ENCODE peak calls at places on chromosomes 5 and 9, in four cellular contexts. M is K562, J is A549, F is HepG2. N is an unnamed sample.

GRCh38 chr9:131915181-131915580 is 164.5 kb downstream of the MED27 start:
- DNase-seq in F (no peak), J (no peak), M (no peak), N (no peak)

GRCh38 chr9:83307051-83307724 is 231.0 kb downstream of the FRMD3 start:
- DNase-seq in J (no peak), M (no peak), F (no peak), N (peak; percentile 37)

GRCh38 chr5:172407861-172408260 is 46.5 kb downstream of the SH3PXD2B start:
- DNase-seq in J (no peak), F (no peak), M (no peak), N (no peak)

GRCh38 chr5:151581841-151582583 is 9.1 kb downstream of the FAT2 start:
- DNase-seq in F (no peak), J (no peak), M (no peak), N (no peak)

GRCh38 chr9:4796988-4797956 is 4.5 kb downstream of the RCL1 start:
- DNase-seq in M (no peak), J (peak; percentile 38), F (peak; percentile 43), N (peak; percentile 61)

GRCh38 chr9:121901616-121902015 is 191.5 kb downstream of the TTLL11 start:
- DNase-seq in F (no peak), J (no peak), M (no peak), N (no peak)

GRCh38 chr5:84603557-84604185 is 219.0 kb upstream of the EDIL3 start:
- DNase-seq in M (no peak), F (no peak), J (no peak), N (no peak)

GRCh38 chr9:90018688-90019087 is 413.9 kb downstream of the GADD45G start:
- DNase-seq in F (no peak), J (no peak), M (no peak), N (no peak)

GRCh38 chr9:125989524-125990180 is 242.5 kb downstream of the PBX3 start:
- DNase-seq in F (no peak), J (no peak), M (no peak), N (no peak)

GRCh38 chr5:132090107-132090506 is 16.5 kb downstream of the CSF2 start:
- DNase-seq in J (no peak), M (no peak), F (no peak), N (peak; percentile 60)

GRCh38 chr5:80255425-80255751 is 460 bp downstream of the SERINC5 start:
- DNase-seq in J (peak; percentile 72), F (no peak), M (peak; percentile 74), N (no peak)

GRCh38 chr5:10567781-10568321 is 4.0 kb downstream of the ANKRD33B start:
- DNase-seq in J (no peak), M (no peak), F (no peak), N (no peak)

GRCh38 chr5:54719384-54720306 is 202.1 kb downstream of the SNX18 start:
- DNase-seq in F (no peak), J (no peak), M (no peak), N (peak; percentile 45)

GRCh38 chr5:168048486-168048885 is 243.0 kb upstream of the WWC1 start:
- DNase-seq in F (no peak), M (no peak), J (no peak), N (no peak)

GRCh38 chr5:92147263-92147662 is 764.1 kb upstream of the ARRDC3 start:
- DNase-seq in J (no peak), M (no peak), F (no peak), N (no peak)

GRCh38 chr5:73197637-73198257 is 24.8 kb downstream of the TMEM174 start:
- DNase-seq in J (no peak), M (no peak), F (no peak), N (no peak)
- H3K4me2 ChIP-seq in J (no peak overlapping the region), M (no peak overlapping the region), F (no peak overlapping the region), N (no peak overlapping the region)

GRCh38 chr9:104863180-104863883 is 64.6 kb downstream of the ABCA1 start:
- DNase-seq in M (peak; percentile 42), F (peak; percentile 59), J (peak; percentile 75), N (peak; percentile 78)

GRCh38 chr9:104864675-104865104 is 63.3 kb downstream of the ABCA1 start:
- DNase-seq in J (no peak), M (no peak), F (no peak), N (no peak)

GRCh38 chr9:104868303-104868686 is 59.7 kb downstream of the ABCA1 start:
- DNase-seq in F (no peak), J (no peak), M (no peak), N (no peak)

GRCh38 chr9:104868687-104869404 is 59.1 kb downstream of the ABCA1 start:
- DNase-seq in F (no peak), M (peak; percentile 18), J (peak; percentile 68), N (peak; percentile 86)

GRCh38 chr9:104866186-104866585 is 61.8 kb downstream of the ABCA1 start:
- DNase-seq in J (no peak), M (no peak), F (no peak), N (no peak)
- TF ChIP-seq MYC in J (no peak), M (no peak), F (no peak), N (no peak)

GRCh38 chr5:36692791-36693763 is 86.7 kb downstream of the SLC1A3 start:
- DNase-seq in J (peak; percentile 59), F (peak; percentile 36), M (peak; percentile 66), N (peak; percentile 64)
- H3K4me2 ChIP-seq in J (peak overlapping the region; percentile 55), F (peak overlapping the region; percentile 23), M (no peak overlapping the region), N (peak overlapping the region; percentile 45)

DNA sequence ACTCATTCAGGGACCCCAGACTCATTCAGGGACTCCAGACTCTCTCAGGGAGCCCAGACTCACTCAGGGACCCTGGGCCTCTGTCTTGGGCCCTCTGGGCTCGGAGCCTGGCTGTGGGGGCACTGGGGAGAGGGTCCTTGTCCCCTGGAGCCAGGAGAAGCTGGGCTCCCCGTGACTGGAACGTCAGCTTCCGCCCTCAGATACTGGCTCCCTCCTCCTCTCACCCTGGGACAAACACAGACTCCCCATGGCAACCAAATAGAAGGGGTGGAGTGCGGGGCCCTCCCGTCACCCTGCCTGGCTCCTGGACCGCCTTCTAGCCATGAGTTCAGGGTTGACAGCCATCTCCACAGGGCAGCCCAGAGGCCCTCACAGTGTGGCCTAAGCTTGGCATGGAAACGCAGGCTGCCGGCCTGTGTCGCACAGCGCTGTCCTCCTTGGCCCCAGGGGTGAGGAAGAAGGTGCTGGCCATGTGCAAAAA is 27.6 kb downstream of the ZDHHC11B start:
- DNase-seq in M (no peak), J (no peak), F (peak; percentile 75), N (no peak)
- TF ChIP-seq MYC in M (no peak), J (no peak), F (peak; percentile 28), N (no peak)

GRCh38 chr9:75483636-75484035 is 395.3 kb downstream of the OSTF1 start:
- DNase-seq in J (no peak), F (no peak), M (no peak), N (no peak)

GRCh38 chr9:75488714-75489100 is 400.4 kb downstream of the OSTF1 start:
- DNase-seq in J (no peak), F (no peak), M (no peak), N (no peak)

GRCh38 chr9:75491533-75491932 is 398.9 kb upstream of the PCSK5 start:
- DNase-seq in J (no peak), M (no peak), F (no peak), N (no peak)

GRCh38 chr9:75490326-75490725 is 400.1 kb upstream of the PCSK5 start:
- DNase-seq in F (no peak), M (no peak), J (no peak), N (no peak)

DNA sequence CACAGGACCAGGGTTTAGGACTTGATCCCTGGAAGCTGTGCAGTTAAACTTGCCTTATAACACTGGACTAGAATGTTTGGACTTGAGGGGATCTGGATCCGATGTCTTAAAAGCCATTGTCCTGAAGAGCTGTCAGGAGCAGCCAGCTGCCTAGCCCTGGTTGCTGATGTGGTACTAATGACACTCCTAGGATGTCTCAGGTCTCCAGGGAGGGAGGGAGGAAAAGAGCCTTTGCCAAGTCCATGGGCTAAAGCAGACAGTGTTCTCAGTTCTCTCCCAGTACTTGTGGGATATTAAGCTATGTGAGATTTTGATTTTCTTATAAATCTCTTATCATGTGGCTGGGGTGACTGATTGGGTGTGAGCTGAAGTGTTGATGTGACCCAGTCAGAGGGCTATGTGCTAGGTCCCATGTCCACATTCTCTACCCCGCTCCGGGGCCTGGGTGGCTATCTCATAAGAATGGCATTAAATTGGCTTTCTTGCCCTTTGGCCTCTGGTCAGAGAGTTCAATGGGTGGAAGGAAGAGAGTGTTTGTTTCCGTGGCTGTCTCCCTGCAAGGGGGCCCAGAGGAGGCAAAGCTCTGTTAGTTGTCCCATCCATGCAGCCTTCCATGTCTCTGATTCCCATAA is 399.9 kb downstream of the OSTF1 start:
- DNase-seq in F (no peak), J (no peak), M (no peak), N (no peak)
- H3K4me2 ChIP-seq in F (no peak overlapping the region), J (no peak overlapping the region), M (no peak overlapping the region), N (no peak overlapping the region)

DNA sequence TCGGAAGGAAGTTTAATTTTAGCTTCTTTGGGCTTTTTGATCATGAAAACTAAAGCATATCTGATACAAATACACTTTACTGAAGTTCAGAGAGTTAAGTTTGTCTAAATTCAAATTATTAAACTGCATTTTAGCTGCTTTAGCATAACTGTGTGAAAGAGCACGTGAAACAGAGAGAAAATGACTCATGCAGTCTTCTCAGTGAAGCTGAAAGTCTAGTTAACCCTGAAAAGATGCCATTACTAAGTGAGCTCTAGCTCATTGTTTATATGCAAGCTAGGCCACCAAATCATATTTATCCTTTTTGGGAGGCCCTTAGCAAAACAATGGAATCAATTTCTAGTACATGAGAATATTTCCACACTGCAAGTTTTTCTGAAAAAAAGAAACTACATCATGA is 27.6 kb downstream of the TPD52L3 start:
- DNase-seq in F (no peak), M (no peak), J (no peak), N (peak; percentile 42)
- TF ChIP-seq MYC in F (no peak), M (no peak), J (no peak), N (no peak)

GRCh38 chr9:134434896-134435506 is 108.7 kb downstream of the RXRA start:
- DNase-seq in J (peak; percentile 65), F (peak; percentile 97), M (no peak), N (peak; percentile 94)

GRCh38 chr9:134433909-134434895 is 107.9 kb downstream of the RXRA start:
- DNase-seq in J (no peak), M (no peak), F (no peak), N (no peak)

GRCh38 chr9:134431626-134432025 is 105.4 kb downstream of the RXRA start:
- DNase-seq in J (no peak), M (no peak), F (no peak), N (no peak)

GRCh38 chr9:134432471-134432870 is 106.2 kb downstream of the RXRA start:
- DNase-seq in M (no peak), J (no peak), F (no peak), N (no peak)

GRCh38 chr9:134433101-134433500 is 106.8 kb downstream of the RXRA start:
- DNase-seq in J (no peak), F (no peak), M (no peak), N (peak; percentile 39)
- H3K4me2 ChIP-seq in J (peak overlapping the region; percentile 50), F (no peak overlapping the region), M (no peak overlapping the region), N (no peak overlapping the region)

N was measured in endothelial cell of umbilical vein.